ENCODE peak calls at places on chromosome 14, in four cellular contexts. W is posterior cingulate gyrus, I is frontal cortex, F is fibroblast of pulmonary artery. J is an unnamed sample.
A peak's percentile ranks its signal among the peaks of the same experiment; 100 is the strongest.

GRCh38 chr14:54724123-54724522 is 157.2 kb downstream of the SAMD4A start:
- DNase-seq in W (no peak), I (no peak), F (no peak), J (no peak)

GRCh38 chr14:21940887-21941855 is 267.6 kb upstream of the OR4E1 start:
- DNase-seq in W (no peak), I (no peak), F (peak; percentile 18), J (peak; percentile 13)

GRCh38 chr14:50395448-50395847 is 1.2 kb downstream of the CDKL1 start:
- DNase-seq in W (no peak), I (no peak), F (no peak), J (no peak)

GRCh38 chr14:24857277-24857676 is 192.7 kb downstream of the STXBP6 start:
- DNase-seq in W (no peak), I (no peak), F (no peak), J (no peak)

GRCh38 chr14:75539165-75539561 is 16.9 kb downstream of the BATF start:
- DNase-seq in W (no peak), I (no peak), F (no peak), J (no peak)

GRCh38 chr14:73293782-73294781 is 56.8 kb downstream of the PAPLN start:
- DNase-seq in W (no peak), I (no peak), F (no peak), J (no peak)

GRCh38 chr14:35306114-35306513 is 13.9 kb downstream of the PSMA6 start:
- DNase-seq in W (no peak), I (no peak), F (no peak), J (no peak)

GRCh38 chr14:53047302-53047701 is 96.5 kb upstream of the FERMT2 start:
- DNase-seq in W (no peak), I (no peak), F (no peak), J (no peak)

GRCh38 chr14:63249112-63249511 is 44.9 kb downstream of the RHOJ start:
- DNase-seq in W (no peak), I (no peak), F (peak; percentile 60), J (no peak)

GRCh38 chr14:63632932-63633514 is 8.6 kb downstream of the WDR89 start:
- DNase-seq in W (no peak), I (no peak), F (peak; percentile 50), J (no peak)

GRCh38 chr14:42057176-42057575 is 450.5 kb downstream of the LRFN5 start:
- DNase-seq in W (no peak), I (no peak), F (peak; percentile 52), J (no peak)

GRCh38 chr14:92121207-92121669 is 268 bp downstream of the NDUFB1 start:
- DNase-seq in W (peak; percentile 23), I (peak; percentile 33), F (peak; percentile 49), J (peak; percentile 5)

GRCh38 chr14:78170203-78170602 is at the start of gene NRXN3:
- DNase-seq in W (peak; percentile 67), I (no peak), F (no peak), J (peak; percentile 34)

GRCh38 chr14:54568821-54569591 is 2.1 kb downstream of the SAMD4A start:
- DNase-seq in W (no peak), I (no peak), F (no peak), J (no peak)

GRCh38 chr14:73610692-73611091 is 1.6 kb upstream of the ACOT6 start:
- DNase-seq in W (no peak), I (no peak), F (peak; percentile 58), J (no peak)

GRCh38 chr14:63524537-63525155 is 18.5 kb downstream of the PPP2R5E start:
- DNase-seq in W (no peak), I (no peak), F (no peak), J (no peak)

GRCh38 chr14:75986439-75986765 is 839 bp downstream of the IFT43 start:
- DNase-seq in W (no peak), I (no peak), F (no peak), J (no peak)

GRCh38 chr14:75277796-75278421 is 719 bp upstream of the FOS start:
- DNase-seq in W (no peak), I (no peak), F (peak; percentile 78), J (no peak)

GRCh38 chr14:77989441-77989891 is 180.7 kb upstream of the NRXN3 start:
- DNase-seq in W (peak; percentile 73), I (peak; percentile 70), F (no peak), J (peak; percentile 25)

GRCh38 chr14:68594737-68595380 is 198.0 kb downstream of the ZFP36L1 start:
- DNase-seq in W (no peak), I (no peak), F (no peak), J (no peak)

GRCh38 chr14:91599966-91600365 is 89.9 kb upstream of the PPP4R3A start:
- DNase-seq in W (no peak), I (no peak), F (no peak), J (no peak)

GRCh38 chr14:62763951-62764350 is 281.3 kb downstream of the KCNH5 start:
- DNase-seq in W (no peak), I (no peak), F (no peak), J (no peak)

GRCh38 chr14:101958418-101959185 is 5.8 kb upstream of the DYNC1H1 start:
- DNase-seq in W (no peak), I (no peak), F (no peak), J (no peak)

GRCh38 chr14:56211124-56211523 is 92.9 kb downstream of the PELI2 start:
- DNase-seq in W (no peak), I (no peak), F (no peak), J (no peak)

GRCh38 chr14:99649219-99649618 is 4.3 kb downstream of the HHIPL1 start:
- DNase-seq in W (no peak), I (no peak), F (peak; percentile 36), J (no peak)

GRCh38 chr14:92958373-92959188 is 35.6 kb downstream of the CHGA start:
- DNase-seq in W (peak; percentile 59), I (peak; percentile 67), F (no peak), J (no peak)

GRCh38 chr14:85234626-85235025 is 295.3 kb upstream of the FLRT2 start:
- DNase-seq in W (no peak), I (no peak), F (no peak), J (no peak)

J was measured in neural crest cell.